ENCODE peak calls at places on chromosomes 3 and 15, in ten cellular contexts. One of them, this sample, is unnamed.

GRCh38 chr15:88610756-88611231 is 10.3 kb upstream of the AEN start:
- DNase-seq in progenitor cell of endocrine pancreas: no peak
- DNase-seq in epithelial cell of esophagus: no peak
- DNase-seq in fibroblast of the aortic adventitia: no peak
- DNase-seq in mesendoderm: peak; percentile 86
- DNase-seq in CD4-positive, CD25-positive, alpha-beta regulatory T cell: no peak
- DNase-seq in sigmoid colon: no peak
- DNase-seq in foreskin keratinocyte: no peak
- DNase-seq in GM12891: no peak
- DNase-seq in breast epithelium: no peak
- DNase-seq in this sample: peak; percentile 15

GRCh38 chr3:61848885-61849284 is 287.5 kb downstream of the PTPRG start:
- DNase-seq in progenitor cell of endocrine pancreas: no peak
- DNase-seq in epithelial cell of esophagus: no peak
- DNase-seq in fibroblast of the aortic adventitia: peak; percentile 98
- DNase-seq in mesendoderm: no peak
- DNase-seq in CD4-positive, CD25-positive, alpha-beta regulatory T cell: no peak
- DNase-seq in sigmoid colon: no peak
- DNase-seq in foreskin keratinocyte: no peak
- DNase-seq in GM12891: no peak
- DNase-seq in breast epithelium: no peak
- DNase-seq in this sample: no peak

GRCh38 chr3:45907769-45908705 is 21.7 kb downstream of the CCR9 start:
- DNase-seq in progenitor cell of endocrine pancreas: no peak
- DNase-seq in epithelial cell of esophagus: peak; percentile 42
- DNase-seq in fibroblast of the aortic adventitia: peak; percentile 51
- DNase-seq in mesendoderm: peak; percentile 51
- DNase-seq in CD4-positive, CD25-positive, alpha-beta regulatory T cell: peak; percentile 28
- DNase-seq in sigmoid colon: no peak
- DNase-seq in foreskin keratinocyte: no peak
- DNase-seq in GM12891: no peak
- DNase-seq in breast epithelium: no peak
- DNase-seq in this sample: no peak

GRCh38 chr15:60391722-60392340 is 6.0 kb downstream of the ANXA2 start:
- DNase-seq in progenitor cell of endocrine pancreas: no peak
- DNase-seq in epithelial cell of esophagus: no peak
- DNase-seq in fibroblast of the aortic adventitia: peak; percentile 35
- DNase-seq in mesendoderm: no peak
- DNase-seq in CD4-positive, CD25-positive, alpha-beta regulatory T cell: no peak
- DNase-seq in sigmoid colon: no peak
- DNase-seq in foreskin keratinocyte: no peak
- DNase-seq in GM12891: no peak
- DNase-seq in breast epithelium: no peak
- DNase-seq in this sample: no peak

GRCh38 chr3:177820683-177821316 is 623.5 kb upstream of the TBL1XR1 start:
- DNase-seq in progenitor cell of endocrine pancreas: no peak
- DNase-seq in epithelial cell of esophagus: no peak
- DNase-seq in fibroblast of the aortic adventitia: peak; percentile 63
- DNase-seq in mesendoderm: no peak
- DNase-seq in CD4-positive, CD25-positive, alpha-beta regulatory T cell: no peak
- DNase-seq in sigmoid colon: no peak
- DNase-seq in foreskin keratinocyte: no peak
- DNase-seq in GM12891: no peak
- DNase-seq in breast epithelium: no peak
- DNase-seq in this sample: no peak

GRCh38 chr3:172237121-172237742 is 197.9 kb downstream of the FNDC3B start:
- DNase-seq in progenitor cell of endocrine pancreas: no peak
- DNase-seq in epithelial cell of esophagus: no peak
- DNase-seq in fibroblast of the aortic adventitia: no peak
- DNase-seq in mesendoderm: no peak
- DNase-seq in CD4-positive, CD25-positive, alpha-beta regulatory T cell: no peak
- DNase-seq in sigmoid colon: no peak
- DNase-seq in foreskin keratinocyte: no peak
- DNase-seq in GM12891: no peak
- DNase-seq in breast epithelium: no peak
- DNase-seq in this sample: no peak

GRCh38 chr15:89472785-89473256 is 23.6 kb downstream of the RHCG start:
- DNase-seq in progenitor cell of endocrine pancreas: peak; percentile 77
- DNase-seq in epithelial cell of esophagus: peak; percentile 66
- DNase-seq in fibroblast of the aortic adventitia: peak; percentile 52
- DNase-seq in mesendoderm: peak; percentile 91
- DNase-seq in CD4-positive, CD25-positive, alpha-beta regulatory T cell: no peak
- DNase-seq in sigmoid colon: no peak
- DNase-seq in foreskin keratinocyte: no peak
- DNase-seq in GM12891: peak; percentile 72
- DNase-seq in breast epithelium: no peak
- DNase-seq in this sample: peak; percentile 64

GRCh38 chr3:108008931-108009635 is 81.7 kb downstream of the CD47 start:
- DNase-seq in progenitor cell of endocrine pancreas: no peak
- DNase-seq in epithelial cell of esophagus: no peak
- DNase-seq in fibroblast of the aortic adventitia: peak; percentile 92
- DNase-seq in mesendoderm: no peak
- DNase-seq in CD4-positive, CD25-positive, alpha-beta regulatory T cell: no peak
- DNase-seq in sigmoid colon: no peak
- DNase-seq in foreskin keratinocyte: no peak
- DNase-seq in GM12891: no peak
- DNase-seq in breast epithelium: no peak
- DNase-seq in this sample: no peak

GRCh38 chr3:165195226-165195625 is 958 bp downstream of the SLITRK3 start:
- DNase-seq in progenitor cell of endocrine pancreas: no peak
- DNase-seq in epithelial cell of esophagus: no peak
- DNase-seq in fibroblast of the aortic adventitia: no peak
- DNase-seq in mesendoderm: peak; percentile 10
- DNase-seq in CD4-positive, CD25-positive, alpha-beta regulatory T cell: no peak
- DNase-seq in sigmoid colon: no peak
- DNase-seq in foreskin keratinocyte: no peak
- DNase-seq in GM12891: no peak
- DNase-seq in breast epithelium: no peak
- DNase-seq in this sample: no peak

GRCh38 chr15:33284336-33284735 is 26.4 kb upstream of the RYR3 start:
- DNase-seq in progenitor cell of endocrine pancreas: no peak
- DNase-seq in epithelial cell of esophagus: peak; percentile 46
- DNase-seq in fibroblast of the aortic adventitia: no peak
- DNase-seq in mesendoderm: no peak
- DNase-seq in CD4-positive, CD25-positive, alpha-beta regulatory T cell: no peak
- DNase-seq in sigmoid colon: no peak
- DNase-seq in foreskin keratinocyte: no peak
- DNase-seq in GM12891: no peak
- DNase-seq in breast epithelium: no peak
- DNase-seq in this sample: no peak

GRCh38 chr3:194572131-194572789 is 61.0 kb downstream of the TMEM44 start:
- DNase-seq in progenitor cell of endocrine pancreas: peak; percentile 56
- DNase-seq in epithelial cell of esophagus: peak; percentile 84
- DNase-seq in fibroblast of the aortic adventitia: peak; percentile 97
- DNase-seq in mesendoderm: peak; percentile 93
- DNase-seq in CD4-positive, CD25-positive, alpha-beta regulatory T cell: no peak
- DNase-seq in sigmoid colon: peak; percentile 77
- DNase-seq in foreskin keratinocyte: peak; percentile 72
- DNase-seq in GM12891: no peak
- DNase-seq in breast epithelium: peak; percentile 62
- DNase-seq in this sample: peak; percentile 77

GRCh38 chr3:152121292-152121654 is 147.5 kb upstream of the MBNL1 start:
- DNase-seq in progenitor cell of endocrine pancreas: no peak
- DNase-seq in epithelial cell of esophagus: peak; percentile 77
- DNase-seq in fibroblast of the aortic adventitia: peak; percentile 97
- DNase-seq in mesendoderm: no peak
- DNase-seq in CD4-positive, CD25-positive, alpha-beta regulatory T cell: no peak
- DNase-seq in sigmoid colon: no peak
- DNase-seq in foreskin keratinocyte: peak; percentile 66
- DNase-seq in GM12891: no peak
- DNase-seq in breast epithelium: no peak
- DNase-seq in this sample: peak; percentile 22

GRCh38 chr3:33636125-33636855 is 81.8 kb downstream of the CLASP2 start:
- DNase-seq in progenitor cell of endocrine pancreas: no peak
- DNase-seq in epithelial cell of esophagus: peak; percentile 61
- DNase-seq in fibroblast of the aortic adventitia: peak; percentile 86
- DNase-seq in mesendoderm: peak; percentile 80
- DNase-seq in CD4-positive, CD25-positive, alpha-beta regulatory T cell: peak; percentile 27
- DNase-seq in sigmoid colon: no peak
- DNase-seq in foreskin keratinocyte: no peak
- DNase-seq in GM12891: no peak
- DNase-seq in breast epithelium: no peak
- DNase-seq in this sample: no peak

This sample was measured in H54.